ENCODE peak calls at places on chromosomes 1 and 21, in ten cellular contexts. L, P, U, E, V, S, Y, J, G and N are unnamed samples.

GRCh38 chr21:32494946-32495703 is 82.6 kb downstream of the EVA1C start:
- DNase-seq in G (no peak), L (no peak), V (peak; percentile 68), Y (peak; percentile 32), J (no peak), U (no peak), E (no peak), S (no peak), P (peak; percentile 89), N (no peak)

GRCh38 chr1:30422251-30422650 is 301.1 kb downstream of the MATN1 start:
- DNase-seq in S (no peak), L (no peak), G (no peak), P (no peak), J (no peak), E (peak; percentile 41), V (no peak), U (no peak), Y (no peak), N (no peak)

GRCh38 chr1:65832296-65832695 is 39.6 kb downstream of the PDE4B start:
- DNase-seq in E (no peak), G (no peak), L (no peak), V (no peak), U (no peak), J (no peak), P (peak; percentile 81), Y (no peak), S (no peak), N (no peak)

GRCh38 chr1:23589506-23589872 is 30.2 kb upstream of the ID3 start:
- DNase-seq in V (no peak), G (no peak), P (no peak), J (no peak), S (no peak), L (no peak), Y (no peak), E (no peak), U (no peak), N (no peak)

GRCh38 chr1:31069392-31069791 is 3.9 kb upstream of the PUM1 start:
- DNase-seq in J (no peak), U (no peak), V (no peak), L (no peak), E (no peak), Y (no peak), G (no peak), S (no peak), P (no peak), N (peak; percentile 9)

GRCh38 chr1:161185282-161185682 is 8.0 kb upstream of the B4GALT3 start:
- DNase-seq in G (peak; percentile 81), L (peak; percentile 68), J (peak; percentile 62), V (no peak), S (peak; percentile 58), E (peak; percentile 69), Y (no peak), U (peak; percentile 45), P (peak; percentile 59), N (peak; percentile 88)

GRCh38 chr1:84689514-84690396 is 506 bp downstream of the SSX2IP start:
- DNase-seq in S (peak; percentile 58), V (no peak), Y (peak; percentile 83), L (peak; percentile 46), G (peak; percentile 46), J (peak; percentile 51), U (no peak), P (peak; percentile 44), E (peak; percentile 73), N (peak; percentile 92)

GRCh38 chr1:35287807-35288640 is 19.5 kb downstream of the ZMYM4 start:
- DNase-seq in E (no peak), P (peak; percentile 85), G (no peak), V (peak; percentile 60), J (no peak), S (no peak), L (no peak), U (no peak), Y (no peak), N (no peak)

GRCh38 chr1:159600894-159601293 is 13.3 kb downstream of the APCS start:
- DNase-seq in L (no peak), E (no peak), Y (no peak), S (no peak), J (no peak), U (no peak), V (no peak), P (peak; percentile 31), G (no peak), N (no peak)

GRCh38 chr21:44024895-44025353 is 12.8 kb downstream of the TRAPPC10 start:
- DNase-seq in L (peak; percentile 63), P (peak; percentile 79), Y (peak; percentile 75), E (no peak), S (no peak), J (peak; percentile 48), U (no peak), V (peak; percentile 12), G (no peak), N (no peak)

GRCh38 chr1:58515794-58516401 is 30.6 kb downstream of the OMA1 start:
- DNase-seq in P (peak; percentile 74), L (no peak), Y (no peak), E (no peak), S (peak; percentile 38), G (peak; percentile 16), U (peak; percentile 64), J (no peak), V (peak; percentile 51), N (no peak)

GRCh38 chr1:225468270-225469020 is 40.6 kb upstream of the LBR start:
- DNase-seq in Y (no peak), V (no peak), L (no peak), S (no peak), G (peak; percentile 25), U (no peak), E (no peak), J (no peak), P (no peak), N (peak; percentile 79)

GRCh38 chr1:46131727-46132528 is 501 bp downstream of the PIK3R3 start:
- DNase-seq in P (peak; percentile 42), J (no peak), E (no peak), S (peak; percentile 38), L (no peak), V (peak; percentile 37), U (peak; percentile 36), Y (no peak), G (peak; percentile 26), N (peak; percentile 77)

GRCh38 chr1:201742955-201743805 is 85.8 kb upstream of the IPO9 start:
- DNase-seq in P (peak; percentile 75), E (no peak), G (no peak), Y (no peak), V (no peak), U (no peak), S (no peak), L (no peak), J (no peak), N (no peak)

GRCh38 chr1:211333906-211334305 is 7.3 kb downstream of the TRAF5 start:
- DNase-seq in J (no peak), P (no peak), L (no peak), E (no peak), G (no peak), Y (no peak), S (no peak), U (no peak), V (no peak), N (no peak)

GRCh38 chr1:13469343-13469742 is 44.5 kb downstream of the LRRC38 start:
- DNase-seq in P (no peak), Y (no peak), G (no peak), L (peak; percentile 23), V (no peak), S (no peak), U (no peak), E (no peak), J (no peak), N (no peak)

GRCh38 chr21:19228241-19228640 is 824.7 kb upstream of the TMPRSS15 start:
- DNase-seq in U (no peak), Y (no peak), J (no peak), S (no peak), E (no peak), L (no peak), V (no peak), P (no peak), G (no peak), N (no peak)

GRCh38 chr1:96313216-96313615 is 408.4 kb upstream of the PTBP2 start:
- DNase-seq in J (no peak), U (no peak), E (no peak), G (no peak), S (no peak), V (peak; percentile 44), P (peak; percentile 91), Y (no peak), L (no peak), N (no peak)

GRCh38 chr1:28056129-28056925 is 32.1 kb downstream of the EYA3 start:
- DNase-seq in J (no peak), S (no peak), G (peak; percentile 64), L (no peak), P (peak; percentile 35), Y (no peak), E (no peak), V (peak; percentile 26), U (no peak), N (no peak)

DNA sequence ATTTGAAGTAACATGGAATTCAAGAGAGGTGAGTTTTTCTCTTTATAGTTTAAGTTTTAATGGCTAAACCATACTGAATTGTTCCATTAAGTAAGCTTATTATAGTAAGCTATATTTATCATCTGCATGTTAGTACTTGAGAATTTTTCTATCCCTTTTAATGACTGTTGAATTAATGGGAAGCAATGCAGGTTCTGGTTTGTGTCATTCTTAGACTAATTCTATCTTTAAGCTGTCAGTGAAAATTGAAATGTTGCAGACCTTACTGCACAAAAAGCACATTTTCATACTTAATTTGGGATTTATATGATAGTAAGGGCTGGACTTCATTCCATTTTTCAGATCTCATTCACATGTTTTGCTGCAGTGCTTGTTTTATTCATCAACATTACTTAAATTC is 25.9 kb downstream of the SRSF11 start:
- DNase-seq in S (no peak), Y (no peak), G (no peak), J (no peak), E (no peak), P (no peak), L (no peak), V (no peak), U (no peak), N (no peak)
- H3K36me3 ChIP-seq in S (peaks cover 100% of the 10 kb centered on the region), Y (peaks cover 98% of the 10 kb centered on the region), G (peaks cover 94% of the 10 kb centered on the region), J (no peaks in the 10 kb centered on the region), E (peaks cover 99% of the 10 kb centered on the region), P (peaks cover 10% of the 10 kb centered on the region), L (peaks cover 4% of the 10 kb centered on the region), V (peaks cover 62% of the 10 kb centered on the region), U (peaks cover 96% of the 10 kb centered on the region), N (peaks cover 100% of the 10 kb centered on the region)

GRCh38 chr1:240589585-240590110 is 22.3 kb downstream of the GREM2 start:
- DNase-seq in Y (no peak), P (no peak), E (no peak), J (no peak), G (no peak), U (no peak), L (no peak), S (no peak), V (no peak), N (no peak)
- H3K4me1 ChIP-seq in Y (no peaks in the 10 kb centered on the region), P (no peaks in the 10 kb centered on the region), E (no peaks in the 10 kb centered on the region), J (no peaks in the 10 kb centered on the region), G (no peaks in the 10 kb centered on the region), U (no peaks in the 10 kb centered on the region), L (no peaks in the 10 kb centered on the region), S (no peaks in the 10 kb centered on the region), V (no peaks in the 10 kb centered on the region), N (no peaks in the 10 kb centered on the region)

GRCh38 chr21:45497846-45498645 is 44.2 kb downstream of the SLC19A1 start:
- DNase-seq in G (no peak), V (no peak), S (no peak), P (no peak), L (peak; percentile 2), J (no peak), U (no peak), E (peak; percentile 48), Y (peak; percentile 63), N (peak; percentile 58)
- H3K36me3 ChIP-seq in G (no peaks in the 10 kb centered on the region), V (no peaks in the 10 kb centered on the region), S (peaks cover 62% of the 10 kb centered on the region), P (peaks cover 8% of the 10 kb centered on the region), L (no peaks in the 10 kb centered on the region), J (no peaks in the 10 kb centered on the region), U (peaks cover 38% of the 10 kb centered on the region), E (peaks cover 61% of the 10 kb centered on the region), Y (peaks cover 63% of the 10 kb centered on the region), N (peaks cover 25% of the 10 kb centered on the region)

GRCh38 chr1:180927348-180927747 is 14.7 kb downstream of the KIAA1614 start:
- DNase-seq in E (peak; percentile 30), Y (no peak), J (peak; percentile 57), S (no peak), G (no peak), P (no peak), V (no peak), U (no peak), L (no peak), N (no peak)
- H3K4me1 ChIP-seq in E (no peaks in the 10 kb centered on the region), Y (peaks cover 31% of the 10 kb centered on the region), J (peaks cover 25% of the 10 kb centered on the region), S (peaks cover 16% of the 10 kb centered on the region), G (no peaks in the 10 kb centered on the region), P (peaks cover 2% of the 10 kb centered on the region), V (no peaks in the 10 kb centered on the region), U (peaks cover 13% of the 10 kb centered on the region), L (peaks cover 34% of the 10 kb centered on the region), N (peaks cover 8% of the 10 kb centered on the region)